ENCODE peak calls at places on chromosomes 5 and 9, in seven cellular contexts. One of them, this sample, is unnamed.

GRCh38 chr5:135977375-135977928 is 22.7 kb upstream of the LECT2 start:
- DNase-seq in NCI-H510A treated with DMSO at 0.1 percent for 48 hours: no peak
- DNase-seq in stimulated activated CD8-positive, alpha-beta memory T cell treated with anti-CD3 and anti-CD28 coated beads, Interleukin-4, amount 100 ng/mL, for 48 hours: peak
- DNase-seq in globus pallidus: peak
- DNase-seq in cerebellar cortex: peak
- DNase-seq in foreskin fibroblast: no peak
- DNase-seq in memory B cell: no peak
- DNase-seq in this sample: no peak

GRCh38 chr9:22278426-22278825 is 168.2 kb upstream of the DMRTA1 start:
- DNase-seq in NCI-H510A treated with DMSO at 0.1 percent for 48 hours: no peak
- DNase-seq in stimulated activated CD8-positive, alpha-beta memory T cell treated with anti-CD3 and anti-CD28 coated beads, Interleukin-4, amount 100 ng/mL, for 48 hours: no peak
- DNase-seq in globus pallidus: no peak
- DNase-seq in cerebellar cortex: no peak
- DNase-seq in foreskin fibroblast: peak
- DNase-seq in memory B cell: no peak
- DNase-seq in this sample: no peak

GRCh38 chr9:34408173-34408572 is 31.5 kb upstream of the MYORG start:
- DNase-seq in NCI-H510A treated with DMSO at 0.1 percent for 48 hours: no peak
- DNase-seq in stimulated activated CD8-positive, alpha-beta memory T cell treated with anti-CD3 and anti-CD28 coated beads, Interleukin-4, amount 100 ng/mL, for 48 hours: no peak
- DNase-seq in globus pallidus: no peak
- DNase-seq in cerebellar cortex: peak
- DNase-seq in foreskin fibroblast: no peak
- DNase-seq in memory B cell: no peak
- DNase-seq in this sample: no peak

GRCh38 chr5:37576496-37576895 is 197.4 kb downstream of the WDR70 start:
- DNase-seq in NCI-H510A treated with DMSO at 0.1 percent for 48 hours: no peak
- DNase-seq in stimulated activated CD8-positive, alpha-beta memory T cell treated with anti-CD3 and anti-CD28 coated beads, Interleukin-4, amount 100 ng/mL, for 48 hours: no peak
- DNase-seq in globus pallidus: no peak
- DNase-seq in cerebellar cortex: no peak
- DNase-seq in foreskin fibroblast: no peak
- DNase-seq in memory B cell: no peak
- DNase-seq in this sample: no peak

GRCh38 chr9:1083325-1083913 is 33.3 kb downstream of the DMRT2 start:
- DNase-seq in NCI-H510A treated with DMSO at 0.1 percent for 48 hours: peak
- DNase-seq in stimulated activated CD8-positive, alpha-beta memory T cell treated with anti-CD3 and anti-CD28 coated beads, Interleukin-4, amount 100 ng/mL, for 48 hours: no peak
- DNase-seq in globus pallidus: peak
- DNase-seq in cerebellar cortex: peak
- DNase-seq in foreskin fibroblast: peak
- DNase-seq in memory B cell: no peak
- DNase-seq in this sample: no peak

GRCh38 chr5:66958126-66958983 is 238.2 kb downstream of the CD180 start:
- DNase-seq in NCI-H510A treated with DMSO at 0.1 percent for 48 hours: no peak
- DNase-seq in stimulated activated CD8-positive, alpha-beta memory T cell treated with anti-CD3 and anti-CD28 coated beads, Interleukin-4, amount 100 ng/mL, for 48 hours: no peak
- DNase-seq in globus pallidus: peak
- DNase-seq in cerebellar cortex: peak
- DNase-seq in foreskin fibroblast: peak
- DNase-seq in memory B cell: no peak
- DNase-seq in this sample: no peak

GRCh38 chr5:177094224-177095087 is 7.7 kb downstream of the FGFR4 start:
- DNase-seq in NCI-H510A treated with DMSO at 0.1 percent for 48 hours: no peak
- DNase-seq in stimulated activated CD8-positive, alpha-beta memory T cell treated with anti-CD3 and anti-CD28 coated beads, Interleukin-4, amount 100 ng/mL, for 48 hours: no peak
- DNase-seq in globus pallidus: no peak
- DNase-seq in cerebellar cortex: no peak
- DNase-seq in foreskin fibroblast: peak
- DNase-seq in memory B cell: no peak
- DNase-seq in this sample: no peak

GRCh38 chr5:143201589-143201988 is 201.9 kb downstream of the NR3C1 start:
- DNase-seq in NCI-H510A treated with DMSO at 0.1 percent for 48 hours: no peak
- DNase-seq in stimulated activated CD8-positive, alpha-beta memory T cell treated with anti-CD3 and anti-CD28 coated beads, Interleukin-4, amount 100 ng/mL, for 48 hours: no peak
- DNase-seq in globus pallidus: no peak
- DNase-seq in cerebellar cortex: no peak
- DNase-seq in foreskin fibroblast: peak
- DNase-seq in memory B cell: no peak
- DNase-seq in this sample: no peak

GRCh38 chr9:117354997-117355396 is 59.9 kb downstream of the ASTN2 start:
- DNase-seq in NCI-H510A treated with DMSO at 0.1 percent for 48 hours: no peak
- DNase-seq in stimulated activated CD8-positive, alpha-beta memory T cell treated with anti-CD3 and anti-CD28 coated beads, Interleukin-4, amount 100 ng/mL, for 48 hours: no peak
- DNase-seq in globus pallidus: no peak
- DNase-seq in cerebellar cortex: no peak
- DNase-seq in foreskin fibroblast: no peak
- DNase-seq in memory B cell: no peak
- DNase-seq in this sample: no peak

GRCh38 chr5:38666668-38667498 is 110.4 kb upstream of the LIFR start:
- DNase-seq in NCI-H510A treated with DMSO at 0.1 percent for 48 hours: peak
- DNase-seq in stimulated activated CD8-positive, alpha-beta memory T cell treated with anti-CD3 and anti-CD28 coated beads, Interleukin-4, amount 100 ng/mL, for 48 hours: peak
- DNase-seq in globus pallidus: no peak
- DNase-seq in cerebellar cortex: peak
- DNase-seq in foreskin fibroblast: peak
- DNase-seq in memory B cell: no peak
- DNase-seq in this sample: no peak

GRCh38 chr9:35579130-35579529 is 25.9 kb upstream of the TESK1 start:
- DNase-seq in NCI-H510A treated with DMSO at 0.1 percent for 48 hours: no peak
- DNase-seq in stimulated activated CD8-positive, alpha-beta memory T cell treated with anti-CD3 and anti-CD28 coated beads, Interleukin-4, amount 100 ng/mL, for 48 hours: peak
- DNase-seq in globus pallidus: no peak
- DNase-seq in cerebellar cortex: no peak
- DNase-seq in foreskin fibroblast: no peak
- DNase-seq in memory B cell: no peak
- DNase-seq in this sample: no peak

GRCh38 chr5:143888912-143889311 is 77.0 kb downstream of the HMHB1 start:
- DNase-seq in NCI-H510A treated with DMSO at 0.1 percent for 48 hours: no peak
- DNase-seq in stimulated activated CD8-positive, alpha-beta memory T cell treated with anti-CD3 and anti-CD28 coated beads, Interleukin-4, amount 100 ng/mL, for 48 hours: no peak
- DNase-seq in globus pallidus: no peak
- DNase-seq in cerebellar cortex: no peak
- DNase-seq in foreskin fibroblast: no peak
- DNase-seq in memory B cell: no peak
- DNase-seq in this sample: no peak

GRCh38 chr5:157651623-157652376 is 438 bp downstream of the SOX30 start:
- DNase-seq in NCI-H510A treated with DMSO at 0.1 percent for 48 hours: peak
- DNase-seq in stimulated activated CD8-positive, alpha-beta memory T cell treated with anti-CD3 and anti-CD28 coated beads, Interleukin-4, amount 100 ng/mL, for 48 hours: peak
- DNase-seq in globus pallidus: peak
- DNase-seq in cerebellar cortex: no peak
- DNase-seq in foreskin fibroblast: peak
- DNase-seq in memory B cell: peak
- DNase-seq in this sample: no peak

GRCh38 chr5:114387433-114387832 is 25.6 kb downstream of the KCNN2 start:
- DNase-seq in NCI-H510A treated with DMSO at 0.1 percent for 48 hours: no peak
- DNase-seq in stimulated activated CD8-positive, alpha-beta memory T cell treated with anti-CD3 and anti-CD28 coated beads, Interleukin-4, amount 100 ng/mL, for 48 hours: no peak
- DNase-seq in globus pallidus: peak
- DNase-seq in cerebellar cortex: no peak
- DNase-seq in foreskin fibroblast: peak
- DNase-seq in memory B cell: no peak
- DNase-seq in this sample: no peak

GRCh38 chr5:154598021-154598420 is 120.0 kb upstream of the HAND1 start:
- DNase-seq in NCI-H510A treated with DMSO at 0.1 percent for 48 hours: no peak
- DNase-seq in stimulated activated CD8-positive, alpha-beta memory T cell treated with anti-CD3 and anti-CD28 coated beads, Interleukin-4, amount 100 ng/mL, for 48 hours: no peak
- DNase-seq in globus pallidus: no peak
- DNase-seq in cerebellar cortex: no peak
- DNase-seq in foreskin fibroblast: no peak
- DNase-seq in memory B cell: no peak
- DNase-seq in this sample: no peak

GRCh38 chr9:75023846-75024245 is 4.2 kb downstream of the CARNMT1 start:
- DNase-seq in NCI-H510A treated with DMSO at 0.1 percent for 48 hours: no peak
- DNase-seq in stimulated activated CD8-positive, alpha-beta memory T cell treated with anti-CD3 and anti-CD28 coated beads, Interleukin-4, amount 100 ng/mL, for 48 hours: no peak
- DNase-seq in globus pallidus: no peak
- DNase-seq in cerebellar cortex: peak
- DNase-seq in foreskin fibroblast: no peak
- DNase-seq in memory B cell: no peak
- DNase-seq in this sample: no peak

GRCh38 chr5:133706732-133707430 is 94.5 kb upstream of the FSTL4 start:
- DNase-seq in NCI-H510A treated with DMSO at 0.1 percent for 48 hours: no peak
- DNase-seq in stimulated activated CD8-positive, alpha-beta memory T cell treated with anti-CD3 and anti-CD28 coated beads, Interleukin-4, amount 100 ng/mL, for 48 hours: peak
- DNase-seq in globus pallidus: no peak
- DNase-seq in cerebellar cortex: no peak
- DNase-seq in foreskin fibroblast: no peak
- DNase-seq in memory B cell: no peak
- DNase-seq in this sample: no peak

GRCh38 chr9:83622433-83622813 is 520 bp upstream of the IDNK start:
- DNase-seq in NCI-H510A treated with DMSO at 0.1 percent for 48 hours: no peak
- DNase-seq in stimulated activated CD8-positive, alpha-beta memory T cell treated with anti-CD3 and anti-CD28 coated beads, Interleukin-4, amount 100 ng/mL, for 48 hours: no peak
- DNase-seq in globus pallidus: no peak
- DNase-seq in cerebellar cortex: no peak
- DNase-seq in foreskin fibroblast: no peak
- DNase-seq in memory B cell: no peak
- DNase-seq in this sample: no peak

GRCh38 chr9:69611221-69611620 is 61.0 kb downstream of the APBA1 start:
- DNase-seq in NCI-H510A treated with DMSO at 0.1 percent for 48 hours: no peak
- DNase-seq in stimulated activated CD8-positive, alpha-beta memory T cell treated with anti-CD3 and anti-CD28 coated beads, Interleukin-4, amount 100 ng/mL, for 48 hours: no peak
- DNase-seq in globus pallidus: no peak
- DNase-seq in cerebellar cortex: no peak
- DNase-seq in foreskin fibroblast: no peak
- DNase-seq in memory B cell: no peak
- DNase-seq in this sample: no peak

GRCh38 chr5:135318037-135318436 is 81.0 kb downstream of the MACROH2A1 start:
- DNase-seq in NCI-H510A treated with DMSO at 0.1 percent for 48 hours: no peak
- DNase-seq in stimulated activated CD8-positive, alpha-beta memory T cell treated with anti-CD3 and anti-CD28 coated beads, Interleukin-4, amount 100 ng/mL, for 48 hours: no peak
- DNase-seq in globus pallidus: no peak
- DNase-seq in cerebellar cortex: no peak
- DNase-seq in foreskin fibroblast: no peak
- DNase-seq in memory B cell: no peak
- DNase-seq in this sample: no peak

GRCh38 chr5:147413266-147413665 is 96.6 kb downstream of the DPYSL3 start:
- DNase-seq in NCI-H510A treated with DMSO at 0.1 percent for 48 hours: no peak
- DNase-seq in stimulated activated CD8-positive, alpha-beta memory T cell treated with anti-CD3 and anti-CD28 coated beads, Interleukin-4, amount 100 ng/mL, for 48 hours: no peak
- DNase-seq in globus pallidus: no peak
- DNase-seq in cerebellar cortex: no peak
- DNase-seq in foreskin fibroblast: no peak
- DNase-seq in memory B cell: no peak
- DNase-seq in this sample: no peak

GRCh38 chr5:66669862-66670195 is 73.6 kb downstream of the MAST4 start:
- DNase-seq in NCI-H510A treated with DMSO at 0.1 percent for 48 hours: no peak
- DNase-seq in stimulated activated CD8-positive, alpha-beta memory T cell treated with anti-CD3 and anti-CD28 coated beads, Interleukin-4, amount 100 ng/mL, for 48 hours: no peak
- DNase-seq in globus pallidus: no peak
- DNase-seq in cerebellar cortex: no peak
- DNase-seq in foreskin fibroblast: no peak
- DNase-seq in memory B cell: no peak
- DNase-seq in this sample: no peak

GRCh38 chr5:107564896-107565295 is 105.8 kb downstream of the EFNA5 start:
- DNase-seq in NCI-H510A treated with DMSO at 0.1 percent for 48 hours: no peak
- DNase-seq in stimulated activated CD8-positive, alpha-beta memory T cell treated with anti-CD3 and anti-CD28 coated beads, Interleukin-4, amount 100 ng/mL, for 48 hours: no peak
- DNase-seq in globus pallidus: no peak
- DNase-seq in cerebellar cortex: no peak
- DNase-seq in foreskin fibroblast: peak
- DNase-seq in memory B cell: no peak
- DNase-seq in this sample: no peak

GRCh38 chr9:116628706-116629105 is 58.4 kb upstream of the TRIM32 start:
- DNase-seq in NCI-H510A treated with DMSO at 0.1 percent for 48 hours: no peak
- DNase-seq in stimulated activated CD8-positive, alpha-beta memory T cell treated with anti-CD3 and anti-CD28 coated beads, Interleukin-4, amount 100 ng/mL, for 48 hours: no peak
- DNase-seq in globus pallidus: no peak
- DNase-seq in cerebellar cortex: no peak
- DNase-seq in foreskin fibroblast: peak
- DNase-seq in memory B cell: no peak
- DNase-seq in this sample: no peak

GRCh38 chr5:126736141-126736540 is 40.8 kb upstream of the LMNB1 start:
- DNase-seq in NCI-H510A treated with DMSO at 0.1 percent for 48 hours: no peak
- DNase-seq in stimulated activated CD8-positive, alpha-beta memory T cell treated with anti-CD3 and anti-CD28 coated beads, Interleukin-4, amount 100 ng/mL, for 48 hours: no peak
- DNase-seq in globus pallidus: no peak
- DNase-seq in cerebellar cortex: no peak
- DNase-seq in foreskin fibroblast: peak
- DNase-seq in memory B cell: no peak
- DNase-seq in this sample: no peak

GRCh38 chr9:124366476-124367220 is 48.6 kb downstream of the PSMB7 start:
- DNase-seq in NCI-H510A treated with DMSO at 0.1 percent for 48 hours: no peak
- DNase-seq in stimulated activated CD8-positive, alpha-beta memory T cell treated with anti-CD3 and anti-CD28 coated beads, Interleukin-4, amount 100 ng/mL, for 48 hours: no peak
- DNase-seq in globus pallidus: no peak
- DNase-seq in cerebellar cortex: no peak
- DNase-seq in foreskin fibroblast: peak
- DNase-seq in memory B cell: no peak
- DNase-seq in this sample: no peak

GRCh38 chr5:9464478-9464877 is 81.4 kb downstream of the SEMA5A start:
- DNase-seq in NCI-H510A treated with DMSO at 0.1 percent for 48 hours: no peak
- DNase-seq in stimulated activated CD8-positive, alpha-beta memory T cell treated with anti-CD3 and anti-CD28 coated beads, Interleukin-4, amount 100 ng/mL, for 48 hours: no peak
- DNase-seq in globus pallidus: peak
- DNase-seq in cerebellar cortex: no peak
- DNase-seq in foreskin fibroblast: no peak
- DNase-seq in memory B cell: no peak
- DNase-seq in this sample: no peak

GRCh38 chr9:15354713-15355112 is 47.7 kb upstream of the TTC39B start:
- DNase-seq in NCI-H510A treated with DMSO at 0.1 percent for 48 hours: peak
- DNase-seq in stimulated activated CD8-positive, alpha-beta memory T cell treated with anti-CD3 and anti-CD28 coated beads, Interleukin-4, amount 100 ng/mL, for 48 hours: no peak
- DNase-seq in globus pallidus: no peak
- DNase-seq in cerebellar cortex: peak
- DNase-seq in foreskin fibroblast: no peak
- DNase-seq in memory B cell: no peak
- DNase-seq in this sample: no peak

GRCh38 chr5:174549254-174549653 is 175.1 kb upstream of the MSX2 start:
- DNase-seq in NCI-H510A treated with DMSO at 0.1 percent for 48 hours: no peak
- DNase-seq in stimulated activated CD8-positive, alpha-beta memory T cell treated with anti-CD3 and anti-CD28 coated beads, Interleukin-4, amount 100 ng/mL, for 48 hours: no peak
- DNase-seq in globus pallidus: no peak
- DNase-seq in cerebellar cortex: no peak
- DNase-seq in foreskin fibroblast: no peak
- DNase-seq in memory B cell: no peak
- DNase-seq in this sample: no peak

GRCh38 chr9:136950656-136951030 is 1.4 kb upstream of the LCN12 start:
- DNase-seq in NCI-H510A treated with DMSO at 0.1 percent for 48 hours: no peak
- DNase-seq in stimulated activated CD8-positive, alpha-beta memory T cell treated with anti-CD3 and anti-CD28 coated beads, Interleukin-4, amount 100 ng/mL, for 48 hours: no peak
- DNase-seq in globus pallidus: no peak
- DNase-seq in cerebellar cortex: no peak
- DNase-seq in foreskin fibroblast: no peak
- DNase-seq in memory B cell: no peak
- DNase-seq in this sample: no peak

This sample was measured in SHP77 treated with DMSO at 0.1 percent for 48 hours.